ENCODE peak calls at places on chromosomes 2 and 18, in seven cellular contexts. U is AG10803, Q is right lobe of liver, O is cardiac muscle cell, X is fibroblast of mammary gland, S is tibial artery, R is lower lobe of right lung. T is an unnamed sample.

GRCh38 chr2:101830555-101830954 is 133.0 kb downstream of the MAP4K4 start:
- DNase-seq in U (peak), Q (no peak), O (peak), X (peak), S (no peak), R (no peak), T (no peak)

GRCh38 chr2:16130541-16130880 is 190.2 kb downstream of the MYCN start:
- DNase-seq in U (no peak), Q (no peak), O (no peak), X (no peak), S (no peak), R (no peak), T (no peak)

GRCh38 chr2:210399440-210400041 is 77.0 kb downstream of the LANCL1 start:
- DNase-seq in U (no peak), Q (no peak), O (peak), X (peak), S (no peak), R (no peak), T (no peak)

GRCh38 chr2:73293534-73294171 is at the start of gene EGR4:
- DNase-seq in U (peak), Q (peak), O (peak), X (peak), S (peak), R (peak), T (peak)

GRCh38 chr2:7930800-7931635 is 750.8 kb upstream of the ID2 start:
- DNase-seq in U (peak), Q (no peak), O (peak), X (peak), S (no peak), R (no peak), T (no peak)

GRCh38 chr18:78728301-78729098 is 251.1 kb upstream of the SALL3 start:
- DNase-seq in U (no peak), Q (no peak), O (no peak), X (no peak), S (peak), R (no peak), T (no peak)

GRCh38 chr2:74670263-74670662 is 16.2 kb downstream of the SEMA4F start:
- DNase-seq in U (no peak), Q (no peak), O (no peak), X (no peak), S (no peak), R (no peak), T (no peak)

GRCh38 chr2:220006152-220006551 is 378.7 kb downstream of the SLC4A3 start:
- DNase-seq in U (peak), Q (no peak), O (peak), X (peak), S (no peak), R (no peak), T (no peak)

GRCh38 chr18:46264255-46264654 is 160.1 kb downstream of the HAUS1 start:
- DNase-seq in U (peak), Q (no peak), O (peak), X (peak), S (no peak), R (no peak), T (no peak)

GRCh38 chr2:236606023-236606422 is 36.4 kb downstream of the ACKR3 start:
- DNase-seq in U (no peak), Q (no peak), O (no peak), X (no peak), S (no peak), R (no peak), T (no peak)

GRCh38 chr2:8457092-8457481 is 224.8 kb upstream of the ID2 start:
- DNase-seq in U (no peak), Q (peak), O (no peak), X (no peak), S (no peak), R (peak), T (no peak)

GRCh38 chr2:134858245-134858644 is 19.8 kb downstream of the ACMSD start:
- DNase-seq in U (no peak), Q (no peak), O (no peak), X (no peak), S (no peak), R (no peak), T (no peak)

GRCh38 chr2:216649573-216649972 is 16.4 kb downstream of the IGFBP2 start:
- DNase-seq in U (no peak), Q (no peak), O (no peak), X (no peak), S (no peak), R (no peak), T (no peak)

GRCh38 chr2:63872571-63873328 is 31.1 kb downstream of the UGP2 start:
- DNase-seq in U (peak), Q (no peak), O (no peak), X (no peak), S (no peak), R (no peak), T (no peak)

GRCh38 chr2:29433920-29434319 is 318.7 kb downstream of the CLIP4 start:
- DNase-seq in U (no peak), Q (no peak), O (no peak), X (no peak), S (no peak), R (no peak), T (no peak)

GRCh38 chr2:127588241-127588640 is 52.8 kb downstream of the MYO7B start:
- DNase-seq in U (no peak), Q (no peak), O (no peak), X (no peak), S (peak), R (no peak), T (no peak)

GRCh38 chr2:29528891-29529520 is 392.4 kb downstream of the ALK start:
- DNase-seq in U (peak), Q (no peak), O (peak), X (peak), S (no peak), R (peak), T (peak)

GRCh38 chr2:107137711-107138110 is 251.7 kb upstream of the ST6GAL2 start:
- DNase-seq in U (no peak), Q (no peak), O (no peak), X (no peak), S (no peak), R (no peak), T (peak)

GRCh38 chr18:56107821-56108485 is 520.0 kb upstream of the TCF4 start:
- DNase-seq in U (no peak), Q (no peak), O (peak), X (no peak), S (no peak), R (no peak), T (no peak)

GRCh38 chr2:167966937-167967913 is 280.2 kb downstream of the STK39 start:
- DNase-seq in U (no peak), Q (no peak), O (no peak), X (peak), S (no peak), R (no peak), T (no peak)

GRCh38 chr2:201793631-201794030 is 12.7 kb upstream of the CDK15 start:
- DNase-seq in U (peak), Q (no peak), O (no peak), X (no peak), S (no peak), R (no peak), T (no peak)

GRCh38 chr2:68362749-68363148 is 2.3 kb upstream of the PLEK start:
- DNase-seq in U (no peak), Q (no peak), O (no peak), X (no peak), S (no peak), R (no peak), T (no peak)

GRCh38 chr2:68365087-68365486 is at the start of gene PLEK:
- DNase-seq in U (no peak), Q (peak), O (no peak), X (no peak), S (peak), R (peak), T (no peak)

GRCh38 chr2:68359889-68360288 is 5.2 kb upstream of the PLEK start:
- DNase-seq in U (no peak), Q (no peak), O (no peak), X (no peak), S (no peak), R (no peak), T (no peak)

GRCh38 chr2:68363731-68364130 is 1.4 kb upstream of the PLEK start:
- DNase-seq in U (no peak), Q (no peak), O (no peak), X (no peak), S (no peak), R (no peak), T (no peak)

DNA sequence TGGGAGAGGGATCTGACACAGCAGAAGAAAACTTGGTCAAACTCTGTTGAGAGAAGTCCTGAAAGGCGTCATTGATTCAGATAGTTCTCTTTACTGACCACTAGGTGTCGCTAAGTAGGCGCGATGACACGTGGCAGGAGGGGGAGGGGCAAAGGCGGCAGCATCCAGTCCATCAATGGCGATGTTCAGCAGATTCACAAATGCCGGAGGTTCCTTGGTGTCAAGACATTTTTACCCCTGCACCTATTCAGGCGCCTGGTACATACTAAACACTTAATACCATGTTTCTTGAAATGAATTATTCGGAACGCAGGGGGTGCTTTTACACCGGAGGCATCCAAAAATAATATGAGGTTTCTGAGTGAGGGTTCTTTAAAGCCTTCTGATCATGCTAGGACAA is 3.0 kb upstream of the PLEK start:
- DNase-seq in U (peak), Q (peak), O (peak), X (peak), S (peak), R (peak), T (peak)
- TF ChIP-seq CTCF in U (peak), Q (peak), O (peak), X (peak), S (peak), R (peak), T (peak)

GRCh38 chr18:63321291-63321690 is 1.7 kb upstream of the BCL2 start:
- DNase-seq in U (no peak), Q (no peak), O (no peak), X (no peak), S (no peak), R (no peak), T (no peak)

GRCh38 chr18:63320690-63321265 is 1.2 kb upstream of the BCL2 start:
- DNase-seq in U (no peak), Q (peak), O (peak), X (peak), S (peak), R (peak), T (peak)

GRCh38 chr18:63318882-63319382 is 637 bp downstream of the BCL2 start:
- DNase-seq in U (no peak), Q (no peak), O (no peak), X (no peak), S (no peak), R (no peak), T (no peak)

GRCh38 chr18:63319383-63320040 is at the start of gene BCL2:
- DNase-seq in U (peak), Q (no peak), O (peak), X (peak), S (peak), R (peak), T (peak)

GRCh38 chr18:63320041-63320689 is 596 bp upstream of the BCL2 start:
- DNase-seq in U (peak), Q (peak), O (peak), X (peak), S (peak), R (peak), T (peak)
- TF ChIP-seq CTCF in U (no peak), Q (peak), O (no peak), X (no peak), S (peak), R (no peak), T (no peak)

DNA sequence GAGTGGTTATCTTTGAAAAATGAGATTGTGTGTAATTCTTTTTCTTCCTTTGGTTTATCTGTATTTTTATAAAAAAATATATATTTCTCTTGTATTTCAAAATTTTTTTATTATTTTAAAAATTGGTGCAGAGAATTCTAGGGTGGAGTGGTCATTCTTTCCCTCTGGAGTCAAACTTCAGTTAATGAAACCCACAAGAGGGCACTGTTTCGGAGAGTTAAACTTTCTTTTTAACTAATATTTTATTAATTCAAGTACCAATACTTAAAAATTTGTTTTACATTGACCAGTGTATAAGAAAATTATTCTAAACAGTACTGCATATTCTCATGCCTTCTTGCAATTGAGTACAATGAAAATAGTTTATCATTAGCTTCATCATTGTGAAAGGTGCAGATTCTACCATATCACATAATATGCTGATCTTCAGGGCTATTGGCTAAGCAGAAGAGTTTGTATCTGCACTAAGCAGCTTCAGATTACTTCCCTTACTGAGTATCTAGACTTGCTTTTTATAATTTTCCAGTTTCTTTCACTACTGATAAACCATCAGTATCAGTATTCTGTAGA is 50.1 kb downstream of the HS1BP3 start:
- DNase-seq in U (peak), Q (no peak), O (no peak), X (peak), S (no peak), R (no peak), T (no peak)
- TF ChIP-seq CTCF in U (peak), Q (peak), O (peak), X (peak), S (peak), R (peak), T (peak)

DNA sequence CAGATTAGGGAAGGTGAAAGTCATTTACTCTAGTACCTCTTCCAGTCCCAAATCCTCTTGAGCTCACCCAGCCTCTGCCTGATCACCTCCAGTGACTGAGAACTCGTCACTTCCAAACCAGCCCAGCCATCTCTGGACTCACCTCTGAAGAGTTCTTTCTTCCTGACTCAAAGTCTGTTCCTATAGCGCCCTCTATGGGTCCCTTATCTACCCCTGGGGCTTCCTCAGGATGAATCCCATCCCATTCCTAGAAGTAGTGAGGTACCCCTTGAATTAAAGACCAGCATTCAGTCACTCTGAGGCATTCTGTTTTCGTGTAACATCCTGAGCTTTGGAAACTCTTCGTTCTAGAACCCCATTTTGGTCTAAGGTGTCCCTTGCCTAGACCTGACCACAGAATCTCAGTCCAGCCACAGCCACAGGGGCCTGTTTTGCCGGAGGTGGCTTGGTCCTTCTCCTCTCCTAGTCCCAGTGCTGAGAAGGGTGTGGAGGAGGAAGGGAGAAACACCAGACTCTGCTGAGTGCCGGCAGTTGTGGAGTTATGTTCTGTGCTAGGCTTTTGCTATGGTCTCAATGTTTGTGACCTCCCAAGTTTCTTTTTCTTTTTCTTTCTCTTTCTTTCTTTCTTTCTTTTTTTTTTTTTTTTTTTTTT is 32.7 kb downstream of the SIX3 start:
- DNase-seq in U (peak), Q (no peak), O (peak), X (peak), S (no peak), R (no peak), T (no peak)
- TF ChIP-seq CTCF in U (peak), Q (peak), O (peak), X (peak), S (no peak), R (peak), T (peak)

GRCh38 chr2:140744379-140744778 is 1386.4 kb downstream of the LRP1B start:
- DNase-seq in U (no peak), Q (no peak), O (no peak), X (no peak), S (no peak), R (no peak), T (no peak)

GRCh38 chr2:140747665-140748064 is 1383.2 kb downstream of the LRP1B start:
- DNase-seq in U (no peak), Q (no peak), O (no peak), X (no peak), S (no peak), R (no peak), T (no peak)

DNA sequence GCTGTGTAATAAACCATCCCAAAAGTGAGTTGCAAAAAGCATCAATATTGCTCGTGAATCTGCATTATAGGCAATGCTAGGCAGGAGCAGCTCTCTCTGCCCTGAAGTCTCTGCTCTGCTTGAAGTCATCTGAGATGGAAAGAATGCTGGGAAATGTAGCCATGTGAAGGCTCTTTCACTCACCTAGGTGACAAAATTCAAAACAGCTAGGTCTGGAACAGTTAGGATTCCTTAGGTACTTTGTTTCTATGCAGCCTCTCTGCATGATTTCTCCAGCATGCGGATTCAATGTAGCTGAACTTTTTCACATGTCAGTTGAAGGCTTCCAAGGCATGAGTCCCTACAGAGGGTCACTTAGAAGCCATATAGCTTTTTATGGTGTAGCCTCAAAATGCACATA is 1383.7 kb downstream of the LRP1B start:
- DNase-seq in U (no peak), Q (no peak), O (no peak), X (no peak), S (no peak), R (no peak), T (no peak)
- TF ChIP-seq CTCF in U (no peak), Q (no peak), O (no peak), X (no peak), S (no peak), R (no peak), T (no peak)

T was measured in glutamatergic neuron.